ENCODE peak calls at places on chromosomes 3 and 15, in eight cellular contexts. Q is EL; I is fibroblast of pulmonary artery; L is WTC11; E is Caki2; N is left ventricle myocardium superior; P is activated CD8-positive, alpha-beta memory T cell treated with anti-CD3 and anti-CD28 coated beads, Interleukin-2, amount 50 U/mL, for 4 hours; B is GM19239. C is an unnamed sample.

GRCh38 chr3:159216295-159216694 is 414.4 kb downstream of the MFSD1 start:
- DNase-seq in Q (no peak), I (no peak), L (no peak), E (no peak), N (no peak), P (no peak), B (no peak), C (no peak)

GRCh38 chr3:34106879-34107278 is 308.4 kb downstream of the PDCD6IP start:
- DNase-seq in Q (peak), I (peak), L (peak), E (peak), N (no peak), P (no peak), B (no peak), C (no peak)

GRCh38 chr15:48693474-48693873 is 48.0 kb upstream of the FBN1 start:
- DNase-seq in Q (peak), I (no peak), L (no peak), E (no peak), N (no peak), P (no peak), B (no peak), C (no peak)

GRCh38 chr3:75049581-75049980 is 435.1 kb upstream of the CNTN3 start:
- DNase-seq in Q (no peak), I (no peak), L (no peak), E (no peak), N (no peak), P (no peak), B (no peak), C (no peak)

GRCh38 chr3:55728461-55729100 is 241.5 kb upstream of the WNT5A start:
- DNase-seq in Q (no peak), I (no peak), L (no peak), E (no peak), N (no peak), P (no peak), B (no peak), C (no peak)

GRCh38 chr3:147945968-147946519 is 536.9 kb downstream of the ZIC1 start:
- DNase-seq in Q (peak), I (peak), L (peak), E (peak), N (peak), P (no peak), B (peak), C (no peak)

GRCh38 chr15:44694416-44694815 is 16.7 kb downstream of the PATL2 start:
- DNase-seq in Q (no peak), I (no peak), L (no peak), E (no peak), N (no peak), P (no peak), B (no peak), C (no peak)

GRCh38 chr3:138326866-138327595 is 2.6 kb downstream of the NME9 start:
- DNase-seq in Q (no peak), I (no peak), L (no peak), E (no peak), N (no peak), P (no peak), B (no peak), C (no peak)

GRCh38 chr15:90376789-90377188 is 11.3 kb upstream of the IQGAP1 start:
- DNase-seq in Q (no peak), I (no peak), L (no peak), E (no peak), N (no peak), P (peak), B (no peak), C (no peak)

GRCh38 chr3:180359381-180360279 is 242.3 kb upstream of the TTC14 start:
- DNase-seq in Q (no peak), I (no peak), L (no peak), E (no peak), N (no peak), P (no peak), B (no peak), C (no peak)

GRCh38 chr15:72074335-72075060 is 43.5 kb downstream of the MYO9A start:
- DNase-seq in Q (no peak), I (no peak), L (no peak), E (no peak), N (no peak), P (no peak), B (no peak), C (no peak)

GRCh38 chr3:16448691-16449090 is 64.8 kb downstream of the RFTN1 start:
- DNase-seq in Q (peak), I (peak), L (no peak), E (peak), N (peak), P (peak), B (no peak), C (no peak)

C was measured in CD14-positive monocyte.